ENCODE peak calls at places on chromosome 18, in four cellular contexts. I is upper lobe of right lung, E is GDM1, V is RPMI7951. H is an unnamed sample.
A peak's percentile ranks its signal among the peaks of the same experiment; 100 is the strongest.

GRCh38 chr18:9838144-9838877 is 47.5 kb upstream of the TXNDC2 start:
- DNase-seq in I (peak; percentile 76), E (no peak), V (peak; percentile 36), H (peak; percentile 15)

GRCh38 chr18:49168970-49169619 is 218.3 kb upstream of the SMAD7 start:
- DNase-seq in I (no peak), E (no peak), V (no peak), H (no peak)

GRCh38 chr18:30510882-30511281 is 531.7 kb downstream of the DSC3 start:
- DNase-seq in I (no peak), E (no peak), V (no peak), H (no peak)

GRCh38 chr18:10128906-10129305 is 215.1 kb downstream of the VAPA start:
- DNase-seq in I (no peak), E (no peak), V (no peak), H (no peak)

GRCh38 chr18:25077933-25078707 is 273.8 kb downstream of the ZNF521 start:
- DNase-seq in I (no peak), E (no peak), V (no peak), H (no peak)

GRCh38 chr18:55879331-55879730 is 291.3 kb upstream of the TCF4 start:
- DNase-seq in I (no peak), E (no peak), V (no peak), H (no peak)

GRCh38 chr18:10838594-10838993 is 310.8 kb downstream of the PIEZO2 start:
- DNase-seq in I (no peak), E (no peak), V (peak; percentile 15), H (no peak)

GRCh38 chr18:51068111-51068510 is 38.1 kb downstream of the SMAD4 start:
- DNase-seq in I (no peak), E (no peak), V (no peak), H (no peak)

GRCh38 chr18:48790869-48791635 is 159.7 kb downstream of the SMAD7 start:
- DNase-seq in I (peak; percentile 58), E (no peak), V (no peak), H (no peak)

GRCh38 chr18:54223568-54224241 is 764 bp downstream of the MBD2 start:
- DNase-seq in I (peak; percentile 73), E (no peak), V (peak; percentile 87), H (peak; percentile 88)

GRCh38 chr18:52236134-52236533 is 103.9 kb upstream of the DCC start:
- DNase-seq in I (no peak), E (no peak), V (no peak), H (no peak)

GRCh38 chr18:12880532-12880892 is 3.5 kb downstream of the PTPN2 start:
- DNase-seq in I (no peak), E (peak; percentile 48), V (no peak), H (no peak)

GRCh38 chr18:74294526-74294925 is 2.8 kb upstream of the CYB5A start:
- DNase-seq in I (no peak), E (no peak), V (no peak), H (no peak)

GRCh38 chr18:58859935-58860334 is 4.7 kb upstream of the ZNF532 start:
- DNase-seq in I (no peak), E (no peak), V (no peak), H (no peak)

GRCh38 chr18:62152844-62153243 is 34.0 kb downstream of the PIGN start:
- DNase-seq in I (no peak), E (no peak), V (no peak), H (no peak)

GRCh38 chr18:62732631-62733030 is 17.3 kb downstream of the PHLPP1 start:
- DNase-seq in I (no peak), E (no peak), V (no peak), H (no peak)

GRCh38 chr18:39635966-39636365 is 2070.4 kb upstream of the CELF4 start:
- DNase-seq in I (no peak), E (no peak), V (no peak), H (no peak)

GRCh38 chr18:75121266-75121665 is 87.7 kb downstream of the PTGR3 start:
- DNase-seq in I (no peak), E (no peak), V (peak; percentile 6), H (no peak)

GRCh38 chr18:79851489-79851888 is 53.8 kb downstream of the KCNG2 start:
- DNase-seq in I (no peak), E (no peak), V (no peak), H (no peak)

GRCh38 chr18:75478996-75479870 is 51.7 kb upstream of the SMIM21 start:
- DNase-seq in I (no peak), E (peak; percentile 28), V (peak; percentile 58), H (peak; percentile 81)

GRCh38 chr18:41972067-41973000 is 17.3 kb downstream of the PIK3C3 start:
- DNase-seq in I (no peak), E (no peak), V (no peak), H (no peak)

GRCh38 chr18:24121625-24122024 is 17.2 kb upstream of the CABYR start:
- DNase-seq in I (no peak), E (no peak), V (no peak), H (no peak)

GRCh38 chr18:61939032-61939674 is 46.3 kb upstream of the RNF152 start:
- DNase-seq in I (no peak), E (no peak), V (no peak), H (no peak)